ENCODE peak calls at places on chromosomes 12 and 14, in six cellular contexts. One of them, this sample, is unnamed.

GRCh38 chr12:50720501-50720900 is 43.4 kb upstream of the ATF1 start:
- DNase-seq in HCT116: no peak
- DNase-seq in stomach: no peak
- DNase-seq in ovary: no peak
- DNase-seq in right lobe of liver: no peak
- DNase-seq in tibial nerve: no peak
- DNase-seq in this sample: no peak

GRCh38 chr12:31832740-31833540 is 104.1 kb upstream of the AMN1 start:
- DNase-seq in HCT116: no peak
- DNase-seq in stomach: no peak
- DNase-seq in ovary: no peak
- DNase-seq in right lobe of liver: no peak
- DNase-seq in tibial nerve: no peak
- DNase-seq in this sample: no peak

GRCh38 chr14:99884834-99885648 is 91.8 kb downstream of the EML1 start:
- DNase-seq in HCT116: peak; percentile 40
- DNase-seq in stomach: no peak
- DNase-seq in ovary: no peak
- DNase-seq in right lobe of liver: no peak
- DNase-seq in tibial nerve: peak; percentile 68
- DNase-seq in this sample: no peak

GRCh38 chr12:22299294-22299912 is 35.1 kb downstream of the ST8SIA1 start:
- DNase-seq in HCT116: no peak
- DNase-seq in stomach: no peak
- DNase-seq in ovary: no peak
- DNase-seq in right lobe of liver: no peak
- DNase-seq in tibial nerve: no peak
- DNase-seq in this sample: no peak

GRCh38 chr12:18837025-18837424 is 99.1 kb downstream of the CAPZA3 start:
- DNase-seq in HCT116: no peak
- DNase-seq in stomach: no peak
- DNase-seq in ovary: no peak
- DNase-seq in right lobe of liver: no peak
- DNase-seq in tibial nerve: no peak
- DNase-seq in this sample: no peak

GRCh38 chr14:49893309-49894213 is 679 bp downstream of the ARF6 start:
- DNase-seq in HCT116: no peak
- DNase-seq in stomach: peak; percentile 67
- DNase-seq in ovary: no peak
- DNase-seq in right lobe of liver: peak; percentile 76
- DNase-seq in tibial nerve: peak; percentile 19
- DNase-seq in this sample: peak; percentile 82

GRCh38 chr12:77166711-77167110 is 101.3 kb upstream of the E2F7 start:
- DNase-seq in HCT116: no peak
- DNase-seq in stomach: no peak
- DNase-seq in ovary: no peak
- DNase-seq in right lobe of liver: no peak
- DNase-seq in tibial nerve: no peak
- DNase-seq in this sample: no peak

GRCh38 chr12:119601877-119602536 is 8.4 kb downstream of the TMEM233 start:
- DNase-seq in HCT116: no peak
- DNase-seq in stomach: no peak
- DNase-seq in ovary: no peak
- DNase-seq in right lobe of liver: no peak
- DNase-seq in tibial nerve: no peak
- DNase-seq in this sample: no peak

GRCh38 chr14:100159865-100160533 is 554 bp upstream of the DEGS2 start:
- DNase-seq in HCT116: no peak
- DNase-seq in stomach: no peak
- DNase-seq in ovary: no peak
- DNase-seq in right lobe of liver: no peak
- DNase-seq in tibial nerve: no peak
- DNase-seq in this sample: no peak

GRCh38 chr12:65673732-65674131 is 150.6 kb upstream of the HMGA2 start:
- DNase-seq in HCT116: no peak
- DNase-seq in stomach: no peak
- DNase-seq in ovary: no peak
- DNase-seq in right lobe of liver: no peak
- DNase-seq in tibial nerve: no peak
- DNase-seq in this sample: no peak

GRCh38 chr12:6432991-6433390 is 11.8 kb upstream of the CD27 start:
- DNase-seq in HCT116: no peak
- DNase-seq in stomach: no peak
- DNase-seq in ovary: no peak
- DNase-seq in right lobe of liver: no peak
- DNase-seq in tibial nerve: no peak
- DNase-seq in this sample: peak; percentile 47
- TF ChIP-seq POLR2A in HCT116: no peak
- TF ChIP-seq POLR2A in stomach: no peak
- TF ChIP-seq POLR2A in ovary: no peak
- TF ChIP-seq POLR2A in right lobe of liver: no peak
- TF ChIP-seq POLR2A in tibial nerve: no peak
- TF ChIP-seq POLR2A in this sample: no peak

GRCh38 chr12:57090924-57091632 is 2.2 kb downstream of the NAB2 start:
- DNase-seq in HCT116: no peak
- DNase-seq in stomach: no peak
- DNase-seq in ovary: peak; percentile 46
- DNase-seq in right lobe of liver: peak; percentile 62
- DNase-seq in tibial nerve: no peak
- DNase-seq in this sample: peak; percentile 45
- H3K27ac ChIP-seq in HCT116: peak overlapping the region; percentile 41
- H3K27ac ChIP-seq in stomach: peak overlapping the region; percentile 98
- H3K27ac ChIP-seq in ovary: peak overlapping the region; percentile 99
- H3K27ac ChIP-seq in right lobe of liver: no peak overlapping the region
- H3K27ac ChIP-seq in tibial nerve: peak overlapping the region; percentile 99
- H3K27ac ChIP-seq in this sample: peak overlapping the region; percentile 95

GRCh38 chr12:104215638-104216297 is at the start of gene TXNRD1:
- DNase-seq in HCT116: peak; percentile 56
- DNase-seq in stomach: peak; percentile 87
- DNase-seq in ovary: peak; percentile 85
- DNase-seq in right lobe of liver: peak; percentile 87
- DNase-seq in tibial nerve: peak; percentile 64
- DNase-seq in this sample: peak; percentile 93
- TF ChIP-seq POLR2A in HCT116: no peak
- TF ChIP-seq POLR2A in stomach: no peak
- TF ChIP-seq POLR2A in ovary: peak; percentile 68
- TF ChIP-seq POLR2A in right lobe of liver: no peak
- TF ChIP-seq POLR2A in tibial nerve: peak; percentile 37
- TF ChIP-seq POLR2A in this sample: no peak

GRCh38 chr12:110745632-110746284 is 3.1 kb upstream of the PPP1CC start:
- DNase-seq in HCT116: no peak
- DNase-seq in stomach: no peak
- DNase-seq in ovary: no peak
- DNase-seq in right lobe of liver: no peak
- DNase-seq in tibial nerve: peak; percentile 20
- DNase-seq in this sample: no peak

GRCh38 chr12:110756611-110757010 is 13.9 kb upstream of the PPP1CC start:
- DNase-seq in HCT116: no peak
- DNase-seq in stomach: no peak
- DNase-seq in ovary: no peak
- DNase-seq in right lobe of liver: no peak
- DNase-seq in tibial nerve: no peak
- DNase-seq in this sample: no peak

GRCh38 chr12:110754101-110754793 is 11.6 kb upstream of the PPP1CC start:
- DNase-seq in HCT116: no peak
- DNase-seq in stomach: no peak
- DNase-seq in ovary: no peak
- DNase-seq in right lobe of liver: no peak
- DNase-seq in tibial nerve: no peak
- DNase-seq in this sample: no peak

GRCh38 chr12:110746550-110746949 is 3.9 kb upstream of the PPP1CC start:
- DNase-seq in HCT116: no peak
- DNase-seq in stomach: no peak
- DNase-seq in ovary: no peak
- DNase-seq in right lobe of liver: no peak
- DNase-seq in tibial nerve: no peak
- DNase-seq in this sample: no peak

DNA sequence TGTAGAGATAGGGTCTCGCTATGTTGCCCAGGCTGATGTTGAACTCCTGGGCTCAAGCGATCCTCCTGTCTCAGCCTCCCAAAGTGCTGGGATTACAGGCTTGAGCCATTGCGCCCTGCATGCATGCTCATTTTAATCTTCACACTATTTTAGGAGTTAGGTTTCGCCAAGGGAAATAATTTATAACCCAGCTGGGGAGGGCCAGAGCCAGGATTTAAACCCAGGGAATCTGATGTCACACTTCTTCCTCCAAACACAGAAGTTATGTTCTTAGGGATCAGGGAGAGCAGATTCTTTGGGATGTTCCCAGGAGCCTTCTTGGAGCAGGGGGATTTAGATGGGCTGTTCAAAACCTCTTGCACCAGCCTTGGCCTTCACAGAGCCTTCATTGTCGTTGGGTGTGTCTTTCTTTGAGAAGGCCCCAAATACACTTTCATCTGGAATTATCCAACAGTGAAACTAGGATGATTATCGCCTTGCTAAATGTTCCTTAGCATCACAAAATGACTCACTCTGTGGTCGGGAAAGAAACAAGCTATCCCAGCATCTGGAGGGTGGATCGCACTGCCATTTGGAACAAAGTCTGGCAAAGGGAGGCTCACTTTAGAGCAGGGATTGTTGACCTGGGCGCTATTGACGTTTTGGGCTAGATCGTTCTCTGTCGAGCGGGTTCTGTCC is 8.2 kb upstream of the PPP1CC start:
- DNase-seq in HCT116: no peak
- DNase-seq in stomach: no peak
- DNase-seq in ovary: no peak
- DNase-seq in right lobe of liver: no peak
- DNase-seq in tibial nerve: no peak
- DNase-seq in this sample: no peak
- H3K27ac ChIP-seq in HCT116: no peak overlapping the region
- H3K27ac ChIP-seq in stomach: peak overlapping the region; percentile 43
- H3K27ac ChIP-seq in ovary: no peak overlapping the region
- H3K27ac ChIP-seq in right lobe of liver: no peak overlapping the region
- H3K27ac ChIP-seq in tibial nerve: peak overlapping the region; percentile 29
- H3K27ac ChIP-seq in this sample: peak overlapping the region; percentile 23

GRCh38 chr14:105315211-105315721 is 718 bp downstream of the PACS2 start:
- DNase-seq in HCT116: peak; percentile 27
- DNase-seq in stomach: peak; percentile 44
- DNase-seq in ovary: peak; percentile 58
- DNase-seq in right lobe of liver: no peak
- DNase-seq in tibial nerve: no peak
- DNase-seq in this sample: peak; percentile 77

GRCh38 chr14:105312973-105313372 is 1.6 kb upstream of the PACS2 start:
- DNase-seq in HCT116: no peak
- DNase-seq in stomach: no peak
- DNase-seq in ovary: no peak
- DNase-seq in right lobe of liver: no peak
- DNase-seq in tibial nerve: no peak
- DNase-seq in this sample: no peak

GRCh38 chr14:105315941-105316562 is 1.5 kb downstream of the PACS2 start:
- DNase-seq in HCT116: no peak
- DNase-seq in stomach: no peak
- DNase-seq in ovary: peak; percentile 36
- DNase-seq in right lobe of liver: no peak
- DNase-seq in tibial nerve: no peak
- DNase-seq in this sample: no peak

GRCh38 chr14:105313381-105314286 is 914 bp upstream of the PACS2 start:
- DNase-seq in HCT116: no peak
- DNase-seq in stomach: peak; percentile 43
- DNase-seq in ovary: peak; percentile 42
- DNase-seq in right lobe of liver: no peak
- DNase-seq in tibial nerve: peak; percentile 31
- DNase-seq in this sample: peak; percentile 35

GRCh38 chr14:105314287-105315185 is at the start of gene PACS2:
- DNase-seq in HCT116: peak; percentile 47
- DNase-seq in stomach: peak; percentile 85
- DNase-seq in ovary: peak; percentile 88
- DNase-seq in right lobe of liver: peak; percentile 79
- DNase-seq in tibial nerve: peak; percentile 38
- DNase-seq in this sample: peak; percentile 88
- TF ChIP-seq POLR2A in HCT116: no peak
- TF ChIP-seq POLR2A in stomach: no peak
- TF ChIP-seq POLR2A in ovary: peak; percentile 30
- TF ChIP-seq POLR2A in right lobe of liver: peak; percentile 38
- TF ChIP-seq POLR2A in tibial nerve: peak; percentile 39
- TF ChIP-seq POLR2A in this sample: peak; percentile 29

GRCh38 chr14:61542848-61543790 is 152.2 kb upstream of the HIF1A start:
- DNase-seq in HCT116: no peak
- DNase-seq in stomach: no peak
- DNase-seq in ovary: no peak
- DNase-seq in right lobe of liver: no peak
- DNase-seq in tibial nerve: peak; percentile 64
- DNase-seq in this sample: no peak
- H3K27ac ChIP-seq in HCT116: no peak overlapping the region
- H3K27ac ChIP-seq in stomach: peak overlapping the region; percentile 82
- H3K27ac ChIP-seq in ovary: no peak overlapping the region
- H3K27ac ChIP-seq in right lobe of liver: peak overlapping the region; percentile 36
- H3K27ac ChIP-seq in tibial nerve: peak overlapping the region; percentile 79
- H3K27ac ChIP-seq in this sample: peak overlapping the region; percentile 67

GRCh38 chr12:1668833-1669543 is 21.9 kb upstream of the ADIPOR2 start:
- DNase-seq in HCT116: no peak
- DNase-seq in stomach: no peak
- DNase-seq in ovary: no peak
- DNase-seq in right lobe of liver: peak; percentile 91
- DNase-seq in tibial nerve: no peak
- DNase-seq in this sample: no peak
- TF ChIP-seq POLR2A in HCT116: no peak
- TF ChIP-seq POLR2A in stomach: no peak
- TF ChIP-seq POLR2A in ovary: no peak
- TF ChIP-seq POLR2A in right lobe of liver: peak; percentile 91
- TF ChIP-seq POLR2A in tibial nerve: no peak
- TF ChIP-seq POLR2A in this sample: no peak

DNA sequence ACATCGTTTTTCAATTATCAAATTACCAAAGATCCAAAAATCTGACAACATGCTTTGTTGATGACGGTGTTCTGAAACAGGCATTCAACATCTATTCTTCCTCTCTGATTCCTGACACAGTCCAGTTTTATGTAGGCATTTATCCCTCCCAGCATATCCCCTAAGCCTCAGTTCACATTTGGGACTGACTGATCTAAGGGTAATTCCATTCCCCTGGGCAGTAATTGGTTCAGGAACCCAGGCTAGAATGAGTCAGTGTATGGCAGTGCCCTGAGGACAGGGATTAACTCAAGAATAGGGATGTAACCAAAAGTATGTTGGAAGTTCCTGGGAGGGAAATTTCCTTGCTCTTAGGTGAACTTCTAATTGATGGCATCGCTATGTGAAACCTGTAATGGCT is 10.3 kb upstream of the PCNX1 start:
- DNase-seq in HCT116: no peak
- DNase-seq in stomach: no peak
- DNase-seq in ovary: no peak
- DNase-seq in right lobe of liver: no peak
- DNase-seq in tibial nerve: no peak
- DNase-seq in this sample: no peak
- H3K27ac ChIP-seq in HCT116: no peak overlapping the region
- H3K27ac ChIP-seq in stomach: peak overlapping the region; percentile 38
- H3K27ac ChIP-seq in ovary: no peak overlapping the region
- H3K27ac ChIP-seq in right lobe of liver: no peak overlapping the region
- H3K27ac ChIP-seq in tibial nerve: no peak overlapping the region
- H3K27ac ChIP-seq in this sample: peak overlapping the region; percentile 61